ENCODE peak calls at places on chromosome 10, in seven cellular contexts. C, X, F, R, H, G and Z are unnamed samples.

GRCh38 chr10:120505056-120505455 is 48.0 kb downstream of the PLPP4 start:
- DNase-seq in C (no peak), X (no peak), F (no peak), R (no peak), H (no peak), G (no peak), Z (no peak)

GRCh38 chr10:60943372-60944158 is 420 bp downstream of the RHOBTB1 start:
- DNase-seq in C (peak; percentile 77), X (peak; percentile 69), F (peak; percentile 59), R (peak; percentile 90), H (peak; percentile 40), G (peak; percentile 94), Z (no peak)

GRCh38 chr10:58807631-58808024 is 295.0 kb downstream of the BICC1 start:
- DNase-seq in C (peak; percentile 37), X (no peak), F (no peak), R (no peak), H (peak; percentile 63), G (no peak), Z (no peak)

GRCh38 chr10:48445932-48446331 is 139.5 kb downstream of the MAPK8 start:
- DNase-seq in C (no peak), X (no peak), F (no peak), R (no peak), H (no peak), G (no peak), Z (no peak)

GRCh38 chr10:71260622-71261325 is 48.4 kb downstream of the UNC5B start:
- DNase-seq in C (peak; percentile 79), X (peak; percentile 23), F (no peak), R (no peak), H (peak; percentile 96), G (no peak), Z (no peak)

GRCh38 chr10:116312091-116312490 is 12.2 kb upstream of the CCDC172 start:
- DNase-seq in C (no peak), X (no peak), F (no peak), R (no peak), H (no peak), G (no peak), Z (no peak)

GRCh38 chr10:32951111-32951510 is 6.9 kb downstream of the ITGB1 start:
- DNase-seq in C (no peak), X (no peak), F (no peak), R (no peak), H (no peak), G (no peak), Z (no peak)

GRCh38 chr10:114856544-114857287 is 35.1 kb downstream of the FHIP2A start:
- DNase-seq in C (no peak), X (no peak), F (no peak), R (no peak), H (peak; percentile 90), G (no peak), Z (no peak)

GRCh38 chr10:43254199-43254730 is 12.6 kb downstream of the RASGEF1A start:
- DNase-seq in C (no peak), X (no peak), F (no peak), R (peak; percentile 90), H (no peak), G (peak; percentile 90), Z (no peak)

GRCh38 chr10:102791754-102792153 is 45.5 kb downstream of the CYP17A1 start:
- DNase-seq in C (no peak), X (no peak), F (no peak), R (no peak), H (no peak), G (no peak), Z (no peak)

GRCh38 chr10:102800601-102801335 is 36.4 kb downstream of the CYP17A1 start:
- DNase-seq in C (no peak), X (no peak), F (no peak), R (no peak), H (no peak), G (no peak), Z (no peak)

GRCh38 chr10:102799691-102800435 is 37.4 kb downstream of the CYP17A1 start:
- DNase-seq in C (peak; percentile 55), X (no peak), F (peak; percentile 89), R (no peak), H (no peak), G (no peak), Z (no peak)

GRCh38 chr10:102795453-102796406 is 41.5 kb downstream of the CYP17A1 start:
- DNase-seq in C (peak; percentile 12), X (no peak), F (peak; percentile 79), R (no peak), H (no peak), G (no peak), Z (no peak)

GRCh38 chr10:102796407-102797176 is 40.6 kb downstream of the CYP17A1 start:
- DNase-seq in C (peak; percentile 81), X (peak; percentile 22), F (peak; percentile 95), R (peak; percentile 94), H (peak; percentile 41), G (peak; percentile 97), Z (no peak)
- TF ChIP-seq POLR2A in C (no peak), X (no peak), F (peak; percentile 86), R (peak; percentile 33), H (no peak), G (no peak), Z (peak; percentile 54)

GRCh38 chr10:3748484-3748883 is 36.5 kb downstream of the KLF6 start:
- DNase-seq in C (no peak), X (no peak), F (no peak), R (no peak), H (no peak), G (peak; percentile 66), Z (no peak)

GRCh38 chr10:3747248-3747960 is 37.6 kb downstream of the KLF6 start:
- DNase-seq in C (no peak), X (no peak), F (peak; percentile 42), R (no peak), H (no peak), G (peak; percentile 87), Z (no peak)

GRCh38 chr10:3745582-3745981 is 39.4 kb downstream of the KLF6 start:
- DNase-seq in C (no peak), X (no peak), F (no peak), R (no peak), H (no peak), G (peak; percentile 53), Z (no peak)

GRCh38 chr10:3747984-3748383 is 37.0 kb downstream of the KLF6 start:
- DNase-seq in C (no peak), X (no peak), F (no peak), R (no peak), H (no peak), G (peak; percentile 90), Z (no peak)

DNA sequence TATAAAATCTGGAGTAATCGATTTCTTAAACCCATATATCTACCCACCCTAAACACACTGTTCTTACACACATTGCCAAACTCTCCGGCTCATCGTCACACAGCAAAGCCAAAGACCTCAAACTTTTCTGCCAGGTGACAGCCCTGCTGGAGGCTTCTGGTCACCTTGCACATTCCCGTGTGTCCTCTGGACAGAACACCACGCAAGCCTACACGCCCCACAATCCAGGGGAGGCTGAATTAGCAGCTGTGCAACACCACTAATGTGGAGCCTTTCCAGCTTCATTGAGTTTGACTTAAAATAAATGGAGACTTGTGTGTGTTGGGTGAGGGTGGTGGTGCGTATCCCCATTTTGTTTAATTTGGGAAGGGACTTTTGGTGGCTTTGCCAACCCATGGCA is 38.4 kb downstream of the KLF6 start:
- DNase-seq in C (no peak), X (no peak), F (no peak), R (no peak), H (no peak), G (peak; percentile 85), Z (no peak)
- H3K27ac ChIP-seq in C (no peak overlapping the region), X (no peak overlapping the region), F (peak overlapping the region; percentile 79), R (no peak overlapping the region), H (no peak overlapping the region), G (peak overlapping the region; percentile 79), Z (peak overlapping the region; percentile 47)

GRCh38 chr10:46020344-46020656 is 10.1 kb downstream of the NCOA4 start:
- DNase-seq in C (no peak), X (peak; percentile 78), F (no peak), R (no peak), H (no peak), G (no peak), Z (no peak)

GRCh38 chr10:46024948-46025347 is 5.5 kb downstream of the NCOA4 start:
- DNase-seq in C (no peak), X (no peak), F (no peak), R (no peak), H (peak; percentile 14), G (no peak), Z (no peak)

GRCh38 chr10:46020871-46021553 is 9.4 kb downstream of the NCOA4 start:
- DNase-seq in C (no peak), X (no peak), F (no peak), R (no peak), H (peak; percentile 89), G (no peak), Z (no peak)

GRCh38 chr10:46026106-46026505 is 4.3 kb downstream of the NCOA4 start:
- DNase-seq in C (no peak), X (no peak), F (no peak), R (no peak), H (no peak), G (no peak), Z (no peak)

GRCh38 chr10:46022978-46023702 is 7.3 kb downstream of the NCOA4 start:
- DNase-seq in C (peak; percentile 84), X (peak; percentile 98), F (peak; percentile 85), R (peak; percentile 98), H (peak; percentile 93), G (peak; percentile 97), Z (peak; percentile 40)
- TF ChIP-seq CTCF in C (no peak), X (peak; percentile 83), F (no peak), R (peak; percentile 42), H (peak; percentile 35), G (peak; percentile 35), Z (no peak)

GRCh38 chr10:91163269-91163708 is 57.2 kb upstream of the PCGF5 start:
- DNase-seq in C (peak; percentile 76), X (peak; percentile 53), F (peak; percentile 10), R (peak; percentile 95), H (peak; percentile 62), G (no peak), Z (peak; percentile 7)

GRCh38 chr10:91162050-91162494 is 58.4 kb upstream of the PCGF5 start:
- DNase-seq in C (no peak), X (peak; percentile 54), F (no peak), R (no peak), H (peak; percentile 46), G (no peak), Z (no peak)

GRCh38 chr10:91163709-91164474 is 56.6 kb upstream of the PCGF5 start:
- DNase-seq in C (peak; percentile 83), X (peak; percentile 70), F (peak; percentile 47), R (peak; percentile 89), H (peak; percentile 93), G (no peak), Z (peak; percentile 40)

GRCh38 chr10:91164520-91165065 is 55.9 kb upstream of the PCGF5 start:
- DNase-seq in C (no peak), X (peak; percentile 5), F (no peak), R (no peak), H (peak; percentile 56), G (no peak), Z (no peak)

DNA sequence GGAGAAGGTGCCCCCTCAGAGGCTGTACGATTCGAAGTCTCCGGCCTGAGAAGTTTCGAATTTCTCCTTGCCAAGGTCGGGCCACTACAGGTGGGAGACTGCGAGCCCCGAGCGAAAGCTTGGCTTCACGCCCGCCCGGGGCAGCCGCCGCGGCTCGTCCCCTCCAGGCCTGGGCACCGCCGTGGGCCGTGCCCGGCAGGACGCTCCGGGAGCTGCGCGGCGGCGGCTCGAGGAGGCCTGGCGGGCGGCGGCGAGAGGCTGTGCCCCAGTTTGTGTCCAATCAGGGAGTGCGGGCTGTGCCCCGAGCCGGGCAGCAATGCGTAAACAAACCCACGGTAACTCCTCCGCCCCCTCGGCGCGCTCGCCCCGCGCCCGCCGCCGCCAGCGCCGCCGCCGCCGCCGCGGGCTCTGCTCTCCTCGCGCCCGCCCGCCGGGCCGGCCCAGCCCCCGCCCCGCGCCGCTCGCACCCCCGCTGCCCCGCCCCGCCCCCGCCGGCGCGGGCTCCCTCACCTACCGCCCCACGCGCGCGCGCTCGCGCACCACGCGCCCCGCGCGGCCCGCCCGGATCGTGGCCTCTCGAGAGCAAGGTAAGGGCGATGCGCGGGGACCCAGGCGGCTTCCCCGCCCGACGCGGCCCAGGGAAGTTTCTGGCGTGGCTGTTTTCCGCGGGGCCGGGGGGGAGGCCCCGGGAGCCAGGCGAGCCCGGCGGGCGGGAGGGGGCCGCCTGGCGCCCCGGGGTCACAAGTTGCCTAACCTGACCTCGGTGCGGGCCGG is 57.8 kb upstream of the PCGF5 start:
- DNase-seq in C (peak; percentile 82), X (peak; percentile 57), F (peak; percentile 84), R (peak; percentile 95), H (peak; percentile 40), G (no peak), Z (no peak)
- TF ChIP-seq POLR2A in C (peak; percentile 43), X (no peak), F (peak; percentile 76), R (peak; percentile 38), H (peak; percentile 14), G (no peak), Z (no peak)